ENCODE peak calls at places on chromosomes 13 and 19, in six cellular contexts. One of them, this sample, is unnamed.
A peak's percentile ranks its signal among the peaks of the same experiment; 100 is the strongest.

GRCh38 chr13:31595568-31595967 is 143.8 kb upstream of the RXFP2 start:
- DNase-seq in gastrocnemius medialis: no peak
- DNase-seq in cardiac fibroblast: peak; percentile 37
- DNase-seq in HL-60: no peak
- DNase-seq in choroid plexus epithelial cell: peak; percentile 14
- DNase-seq in GM23338: no peak
- DNase-seq in this sample: no peak

GRCh38 chr13:60969659-60970058 is 446.0 kb downstream of the PCDH20 start:
- DNase-seq in GM23338: no peak
- DNase-seq in gastrocnemius medialis: no peak
- DNase-seq in HL-60: no peak
- DNase-seq in cardiac fibroblast: peak; percentile 1
- DNase-seq in choroid plexus epithelial cell: no peak
- DNase-seq in this sample: no peak

GRCh38 chr19:7907544-7907943 is 3.9 kb downstream of the MAP2K7 start:
- DNase-seq in GM23338: no peak
- DNase-seq in cardiac fibroblast: no peak
- DNase-seq in HL-60: no peak
- DNase-seq in choroid plexus epithelial cell: no peak
- DNase-seq in gastrocnemius medialis: no peak
- DNase-seq in this sample: no peak

GRCh38 chr13:29859971-29860370 is 9.6 kb upstream of the UBL3 start:
- DNase-seq in cardiac fibroblast: peak; percentile 19
- DNase-seq in choroid plexus epithelial cell: no peak
- DNase-seq in HL-60: peak; percentile 84
- DNase-seq in GM23338: no peak
- DNase-seq in gastrocnemius medialis: no peak
- DNase-seq in this sample: no peak

GRCh38 chr19:16338470-16339360 is 14.1 kb downstream of the KLF2 start:
- DNase-seq in choroid plexus epithelial cell: peak; percentile 78
- DNase-seq in HL-60: peak; percentile 30
- DNase-seq in cardiac fibroblast: peak; percentile 90
- DNase-seq in GM23338: peak; percentile 40
- DNase-seq in gastrocnemius medialis: no peak
- DNase-seq in this sample: no peak

GRCh38 chr13:43470610-43471009 is 316.2 kb downstream of the ENOX1 start:
- DNase-seq in choroid plexus epithelial cell: no peak
- DNase-seq in gastrocnemius medialis: no peak
- DNase-seq in HL-60: no peak
- DNase-seq in cardiac fibroblast: no peak
- DNase-seq in GM23338: no peak
- DNase-seq in this sample: no peak

GRCh38 chr13:108087813-108088212 is 127.5 kb downstream of the LIG4 start:
- DNase-seq in cardiac fibroblast: no peak
- DNase-seq in HL-60: no peak
- DNase-seq in gastrocnemius medialis: no peak
- DNase-seq in GM23338: no peak
- DNase-seq in choroid plexus epithelial cell: no peak
- DNase-seq in this sample: no peak

GRCh38 chr19:1050989-1051788 is 11.3 kb downstream of the ABCA7 start:
- DNase-seq in HL-60: no peak
- DNase-seq in gastrocnemius medialis: no peak
- DNase-seq in cardiac fibroblast: no peak
- DNase-seq in GM23338: no peak
- DNase-seq in choroid plexus epithelial cell: no peak
- DNase-seq in this sample: no peak

GRCh38 chr13:23960566-23961156 is 63.4 kb upstream of the C1QTNF9B start:
- DNase-seq in GM23338: peak; percentile 80
- DNase-seq in gastrocnemius medialis: no peak
- DNase-seq in choroid plexus epithelial cell: peak; percentile 78
- DNase-seq in HL-60: peak; percentile 23
- DNase-seq in cardiac fibroblast: peak; percentile 68
- DNase-seq in this sample: no peak

GRCh38 chr13:23969672-23970071 is 72.4 kb upstream of the C1QTNF9B start:
- DNase-seq in gastrocnemius medialis: no peak
- DNase-seq in cardiac fibroblast: peak; percentile 68
- DNase-seq in GM23338: no peak
- DNase-seq in choroid plexus epithelial cell: peak; percentile 85
- DNase-seq in HL-60: no peak
- DNase-seq in this sample: no peak

GRCh38 chr13:71118779-71119364 is 748.1 kb downstream of the DACH1 start:
- DNase-seq in choroid plexus epithelial cell: no peak
- DNase-seq in HL-60: no peak
- DNase-seq in cardiac fibroblast: no peak
- DNase-seq in GM23338: no peak
- DNase-seq in gastrocnemius medialis: no peak
- DNase-seq in this sample: no peak

GRCh38 chr13:60696602-60697001 is 299.6 kb downstream of the TDRD3 start:
- DNase-seq in GM23338: peak; percentile 18
- DNase-seq in gastrocnemius medialis: no peak
- DNase-seq in cardiac fibroblast: no peak
- DNase-seq in HL-60: no peak
- DNase-seq in choroid plexus epithelial cell: no peak
- DNase-seq in this sample: no peak

GRCh38 chr13:73228546-73228945 is 169.7 kb downstream of the KLF5 start:
- DNase-seq in GM23338: no peak
- DNase-seq in cardiac fibroblast: peak; percentile 14
- DNase-seq in gastrocnemius medialis: no peak
- DNase-seq in choroid plexus epithelial cell: peak; percentile 54
- DNase-seq in HL-60: no peak
- DNase-seq in this sample: no peak

GRCh38 chr13:103815619-103816018 is 749.4 kb upstream of the SLC10A2 start:
- DNase-seq in choroid plexus epithelial cell: peak; percentile 55
- DNase-seq in GM23338: no peak
- DNase-seq in gastrocnemius medialis: no peak
- DNase-seq in HL-60: no peak
- DNase-seq in cardiac fibroblast: no peak
- DNase-seq in this sample: peak; percentile 42

GRCh38 chr19:3250675-3251074 is 26.2 kb downstream of the CELF5 start:
- DNase-seq in choroid plexus epithelial cell: peak; percentile 22
- DNase-seq in gastrocnemius medialis: no peak
- DNase-seq in GM23338: peak; percentile 62
- DNase-seq in cardiac fibroblast: peak; percentile 17
- DNase-seq in HL-60: peak; percentile 26
- DNase-seq in this sample: no peak

GRCh38 chr19:51078731-51079130 is 4.0 kb downstream of the KLK14 start:
- DNase-seq in gastrocnemius medialis: no peak
- DNase-seq in cardiac fibroblast: no peak
- DNase-seq in GM23338: no peak
- DNase-seq in HL-60: no peak
- DNase-seq in choroid plexus epithelial cell: no peak
- DNase-seq in this sample: no peak

GRCh38 chr19:35704218-35704617 is at the start of gene ZBTB32:
- DNase-seq in gastrocnemius medialis: no peak
- DNase-seq in GM23338: peak; percentile 90
- DNase-seq in cardiac fibroblast: peak; percentile 60
- DNase-seq in choroid plexus epithelial cell: peak; percentile 67
- DNase-seq in HL-60: no peak
- DNase-seq in this sample: no peak

GRCh38 chr19:39765091-39766076 is 13.3 kb upstream of the LEUTX start:
- DNase-seq in gastrocnemius medialis: no peak
- DNase-seq in GM23338: peak; percentile 88
- DNase-seq in choroid plexus epithelial cell: peak; percentile 54
- DNase-seq in cardiac fibroblast: peak; percentile 59
- DNase-seq in HL-60: peak; percentile 8
- DNase-seq in this sample: no peak

GRCh38 chr19:49430172-49430677 is 5.0 kb downstream of the GFY start:
- DNase-seq in gastrocnemius medialis: no peak
- DNase-seq in GM23338: no peak
- DNase-seq in HL-60: no peak
- DNase-seq in cardiac fibroblast: no peak
- DNase-seq in choroid plexus epithelial cell: no peak
- DNase-seq in this sample: no peak

GRCh38 chr19:18588611-18589379 is at the start of gene REX1BD:
- DNase-seq in HL-60: peak; percentile 92
- DNase-seq in cardiac fibroblast: peak; percentile 88
- DNase-seq in choroid plexus epithelial cell: peak; percentile 73
- DNase-seq in GM23338: peak; percentile 88
- DNase-seq in gastrocnemius medialis: peak; percentile 55
- DNase-seq in this sample: no peak

GRCh38 chr13:104171132-104171531 is 1104.9 kb upstream of the SLC10A2 start:
- DNase-seq in choroid plexus epithelial cell: no peak
- DNase-seq in GM23338: no peak
- DNase-seq in cardiac fibroblast: no peak
- DNase-seq in gastrocnemius medialis: no peak
- DNase-seq in HL-60: no peak
- DNase-seq in this sample: no peak

GRCh38 chr19:54369082-54369691 is 4.5 kb upstream of the LAIR1 start:
- DNase-seq in HL-60: peak; percentile 72
- DNase-seq in choroid plexus epithelial cell: no peak
- DNase-seq in cardiac fibroblast: no peak
- DNase-seq in GM23338: no peak
- DNase-seq in gastrocnemius medialis: no peak
- DNase-seq in this sample: no peak
- H3K4me3 ChIP-seq in HL-60: peak overlapping the region; percentile 43
- H3K4me3 ChIP-seq in choroid plexus epithelial cell: no peak overlapping the region
- H3K4me3 ChIP-seq in cardiac fibroblast: no peak overlapping the region
- H3K4me3 ChIP-seq in GM23338: no peak overlapping the region
- H3K4me3 ChIP-seq in gastrocnemius medialis: no peak overlapping the region
- H3K4me3 ChIP-seq in this sample: no peak overlapping the region

GRCh38 chr13:112583592-112584277 is 4.2 kb downstream of the TUBGCP3 start:
- DNase-seq in HL-60: peak; percentile 100
- DNase-seq in gastrocnemius medialis: peak; percentile 28
- DNase-seq in choroid plexus epithelial cell: no peak
- DNase-seq in cardiac fibroblast: no peak
- DNase-seq in GM23338: no peak
- DNase-seq in this sample: no peak

GRCh38 chr13:112586334-112586733 is 1.6 kb downstream of the TUBGCP3 start:
- DNase-seq in GM23338: no peak
- DNase-seq in choroid plexus epithelial cell: no peak
- DNase-seq in gastrocnemius medialis: no peak
- DNase-seq in HL-60: no peak
- DNase-seq in cardiac fibroblast: no peak
- DNase-seq in this sample: no peak

GRCh38 chr13:112587767-112588489 is at the start of gene TUBGCP3:
- DNase-seq in choroid plexus epithelial cell: peak; percentile 83
- DNase-seq in cardiac fibroblast: peak; percentile 86
- DNase-seq in gastrocnemius medialis: peak; percentile 61
- DNase-seq in HL-60: peak; percentile 93
- DNase-seq in GM23338: peak; percentile 88
- DNase-seq in this sample: no peak

GRCh38 chr13:112588490-112589297 is 741 bp upstream of the TUBGCP3 start:
- DNase-seq in gastrocnemius medialis: no peak
- DNase-seq in cardiac fibroblast: no peak
- DNase-seq in HL-60: peak; percentile 76
- DNase-seq in GM23338: no peak
- DNase-seq in choroid plexus epithelial cell: no peak
- DNase-seq in this sample: no peak

DNA sequence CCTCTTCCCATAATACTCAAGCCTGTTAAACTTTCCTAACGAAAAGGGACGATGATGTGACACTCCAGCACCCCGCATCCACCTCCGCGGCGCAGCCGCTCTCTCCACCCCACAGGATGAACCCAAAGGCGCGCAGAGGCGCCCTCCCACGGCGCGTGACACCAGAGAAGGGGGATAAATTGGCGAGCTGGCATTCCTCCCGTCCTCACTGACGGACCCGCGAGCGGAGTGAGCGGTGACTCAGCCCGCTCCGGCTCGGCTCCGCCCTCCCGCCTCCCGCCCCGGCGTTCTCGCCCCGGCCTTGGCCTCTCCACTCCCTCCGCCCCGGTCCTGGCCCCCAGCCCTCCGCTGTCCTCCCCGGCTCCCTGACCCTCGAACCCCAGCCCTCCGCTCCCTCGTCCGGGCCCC is 590 bp downstream of the TUBGCP3 start:
- DNase-seq in cardiac fibroblast: peak; percentile 88
- DNase-seq in choroid plexus epithelial cell: peak; percentile 80
- DNase-seq in GM23338: peak; percentile 76
- DNase-seq in HL-60: peak; percentile 91
- DNase-seq in gastrocnemius medialis: peak; percentile 55
- DNase-seq in this sample: no peak
- TF ChIP-seq CTCF in cardiac fibroblast: no peak
- TF ChIP-seq CTCF in choroid plexus epithelial cell: no peak
- TF ChIP-seq CTCF in GM23338: no peak
- TF ChIP-seq CTCF in HL-60: peak; percentile 1
- TF ChIP-seq CTCF in gastrocnemius medialis: no peak
- TF ChIP-seq CTCF in this sample: peak; percentile 15

GRCh38 chr19:10228393-10228792 is 2.7 kb downstream of the S1PR2 start:
- DNase-seq in GM23338: no peak
- DNase-seq in choroid plexus epithelial cell: no peak
- DNase-seq in gastrocnemius medialis: no peak
- DNase-seq in HL-60: peak; percentile 66
- DNase-seq in cardiac fibroblast: no peak
- DNase-seq in this sample: no peak

GRCh38 chr19:10226021-10226375 is 5.1 kb downstream of the S1PR2 start:
- DNase-seq in gastrocnemius medialis: no peak
- DNase-seq in GM23338: no peak
- DNase-seq in HL-60: no peak
- DNase-seq in choroid plexus epithelial cell: no peak
- DNase-seq in cardiac fibroblast: no peak
- DNase-seq in this sample: no peak

GRCh38 chr19:10224337-10224736 is 6.8 kb downstream of the S1PR2 start:
- DNase-seq in gastrocnemius medialis: no peak
- DNase-seq in choroid plexus epithelial cell: no peak
- DNase-seq in cardiac fibroblast: no peak
- DNase-seq in GM23338: no peak
- DNase-seq in HL-60: no peak
- DNase-seq in this sample: no peak

GRCh38 chr19:10227215-10227971 is 3.7 kb downstream of the S1PR2 start:
- DNase-seq in HL-60: no peak
- DNase-seq in cardiac fibroblast: peak; percentile 63
- DNase-seq in gastrocnemius medialis: no peak
- DNase-seq in choroid plexus epithelial cell: peak; percentile 47
- DNase-seq in GM23338: peak; percentile 61
- DNase-seq in this sample: no peak

GRCh38 chr19:10226376-10227214 is 4.5 kb downstream of the S1PR2 start:
- DNase-seq in gastrocnemius medialis: peak; percentile 54
- DNase-seq in choroid plexus epithelial cell: peak; percentile 64
- DNase-seq in HL-60: no peak
- DNase-seq in GM23338: no peak
- DNase-seq in cardiac fibroblast: peak; percentile 98
- DNase-seq in this sample: no peak
- H3K4me3 ChIP-seq in gastrocnemius medialis: no peak overlapping the region
- H3K4me3 ChIP-seq in choroid plexus epithelial cell: no peak overlapping the region
- H3K4me3 ChIP-seq in HL-60: no peak overlapping the region
- H3K4me3 ChIP-seq in GM23338: no peak overlapping the region
- H3K4me3 ChIP-seq in cardiac fibroblast: peak overlapping the region; percentile 18
- H3K4me3 ChIP-seq in this sample: no peak overlapping the region

DNA sequence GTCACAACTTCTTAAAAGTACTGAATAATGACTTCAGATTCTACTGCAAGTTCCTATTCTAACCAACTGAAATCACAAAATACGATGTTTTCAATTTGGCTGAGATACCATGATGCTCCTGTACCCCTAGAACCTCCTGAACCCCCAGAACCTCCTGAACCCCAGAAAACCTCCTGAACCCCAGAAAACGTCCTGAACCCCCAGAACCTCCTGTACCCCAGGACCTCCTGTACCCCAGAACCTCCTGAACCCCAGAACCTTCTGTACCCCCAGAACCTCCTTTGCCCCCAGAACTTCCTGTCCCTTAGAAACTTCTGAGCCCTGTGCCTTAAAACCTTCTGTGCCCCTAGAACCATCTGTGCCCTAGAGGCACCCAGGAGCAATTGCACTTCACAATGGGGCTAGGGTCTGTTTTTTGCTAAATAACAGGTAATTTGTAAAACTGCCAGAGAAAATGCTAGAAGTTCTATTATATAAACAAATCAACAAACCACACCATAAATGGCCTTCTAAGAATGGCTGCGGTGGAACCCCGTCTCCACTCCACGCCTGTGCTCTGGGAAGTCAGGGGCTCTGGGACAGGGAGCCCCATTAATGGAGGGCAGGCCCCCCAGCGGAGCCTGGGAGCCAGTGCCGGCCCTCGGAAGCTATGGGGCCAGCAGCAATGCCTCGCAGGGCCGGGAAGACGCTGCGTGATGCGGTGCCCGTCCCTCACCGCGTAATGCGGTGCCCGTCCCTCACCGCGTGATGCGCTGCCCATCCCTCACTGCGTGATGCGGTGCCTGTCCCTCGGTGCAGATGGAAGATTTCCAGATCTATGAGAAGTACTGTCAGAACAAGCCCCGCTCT is 21.3 kb upstream of the F7 start:
- DNase-seq in GM23338: peak; percentile 47
- DNase-seq in choroid plexus epithelial cell: no peak
- DNase-seq in gastrocnemius medialis: no peak
- DNase-seq in cardiac fibroblast: no peak
- DNase-seq in HL-60: no peak
- DNase-seq in this sample: no peak
- TF ChIP-seq CTCF in GM23338: peak; percentile 42
- TF ChIP-seq CTCF in choroid plexus epithelial cell: peak; percentile 42
- TF ChIP-seq CTCF in gastrocnemius medialis: no peak
- TF ChIP-seq CTCF in cardiac fibroblast: peak; percentile 24
- TF ChIP-seq CTCF in HL-60: no peak
- TF ChIP-seq CTCF in this sample: peak; percentile 27

This sample was measured in epithelial cell of proximal tubule.